ENCODE peak calls at places on chromosome 11, in four cellular contexts. U is uterus, F is right cardiac atrium, Q is cardiac muscle cell. K is an unnamed sample.

GRCh38 chr11:81010631-81011030 is 1569.8 kb upstream of the TENM4 start:
- DNase-seq in U (no peak), Q (no peak), F (no peak), K (no peak)

GRCh38 chr11:118434553-118435232 is 1.6 kb upstream of the KMT2A start:
- DNase-seq in F (peak; percentile 60), Q (peak; percentile 81), U (peak; percentile 33), K (peak; percentile 74)

GRCh38 chr11:34161812-34162506 is 56.5 kb downstream of the NAT10 start:
- DNase-seq in Q (no peak), F (peak; percentile 19), U (no peak), K (no peak)

GRCh38 chr11:6350070-6350469 is 29.8 kb upstream of the CAVIN3 start:
- DNase-seq in Q (no peak), F (no peak), U (no peak), K (no peak)

GRCh38 chr11:115939104-115939503 is 434.9 kb upstream of the CADM1 start:
- DNase-seq in F (no peak), U (no peak), Q (peak; percentile 12), K (no peak)

GRCh38 chr11:3202759-3203158 is 15.9 kb downstream of the MRGPRG start:
- DNase-seq in U (no peak), Q (no peak), F (no peak), K (no peak)

GRCh38 chr11:115930276-115930675 is 426.1 kb upstream of the CADM1 start:
- DNase-seq in Q (peak; percentile 14), F (peak; percentile 62), U (no peak), K (no peak)

GRCh38 chr11:14254533-14255530 is 104.2 kb downstream of the RRAS2 start:
- DNase-seq in U (no peak), Q (no peak), F (no peak), K (no peak)

GRCh38 chr11:59556883-59557205 is 45.5 kb downstream of the OR4D9 start:
- DNase-seq in F (no peak), Q (no peak), U (no peak), K (peak; percentile 40)

DNA sequence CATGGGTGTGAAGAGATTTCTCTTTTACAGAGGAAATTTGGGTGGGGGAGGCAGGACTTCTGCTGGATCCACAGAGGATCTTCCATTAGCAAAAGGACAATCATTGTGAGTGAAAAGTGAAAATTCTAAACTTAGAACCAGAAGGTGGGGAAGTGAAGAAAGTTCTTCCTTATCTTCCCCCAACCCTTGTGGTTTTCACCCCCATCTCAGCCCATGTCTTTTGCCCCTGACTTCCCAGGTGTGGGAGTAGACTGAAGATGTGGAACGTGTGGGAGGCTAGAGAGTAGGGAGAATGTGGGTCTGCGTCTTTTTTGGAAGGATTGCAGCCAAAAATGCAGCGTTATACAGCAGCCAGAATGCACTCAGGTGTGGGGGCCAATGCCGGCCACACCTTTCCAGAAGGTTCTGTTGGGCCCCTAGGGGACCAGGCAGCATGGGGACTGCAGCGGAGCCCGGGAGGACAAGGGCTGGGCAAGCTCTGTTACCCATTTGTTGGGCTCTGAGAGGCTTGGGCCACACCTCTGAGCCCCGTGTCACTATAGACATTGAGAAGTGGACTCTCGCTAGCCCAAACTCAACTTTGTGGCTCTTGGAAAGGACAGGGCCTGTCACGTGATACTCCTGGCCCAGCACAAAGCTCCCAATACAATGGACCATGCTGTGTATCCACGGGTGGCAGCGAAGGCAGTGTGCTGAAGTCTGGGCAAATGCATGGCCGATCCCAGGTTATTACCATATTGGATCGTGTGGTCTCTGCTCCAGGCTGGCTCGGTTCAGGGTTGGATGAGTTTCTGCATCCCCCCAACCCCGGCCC is 32.8 kb upstream of the LINC01488 start:
- DNase-seq in Q (no peak), U (no peak), F (no peak), K (no peak)
- H3K27ac ChIP-seq in Q (no peak overlapping the region), U (peak overlapping the region; percentile 48), F (peak overlapping the region; percentile 22), K (no peak overlapping the region)

GRCh38 chr11:68852628-68853027 is 10.9 kb upstream of the CPT1A start:
- DNase-seq in F (no peak), U (no peak), Q (no peak), K (no peak)
- H3K27me3 ChIP-seq in F (no peaks in the 10 kb centered on the region), U (no peaks in the 10 kb centered on the region), Q (peaks cover 57% of the 10 kb centered on the region), K (peaks cover 6% of the 10 kb centered on the region)

DNA sequence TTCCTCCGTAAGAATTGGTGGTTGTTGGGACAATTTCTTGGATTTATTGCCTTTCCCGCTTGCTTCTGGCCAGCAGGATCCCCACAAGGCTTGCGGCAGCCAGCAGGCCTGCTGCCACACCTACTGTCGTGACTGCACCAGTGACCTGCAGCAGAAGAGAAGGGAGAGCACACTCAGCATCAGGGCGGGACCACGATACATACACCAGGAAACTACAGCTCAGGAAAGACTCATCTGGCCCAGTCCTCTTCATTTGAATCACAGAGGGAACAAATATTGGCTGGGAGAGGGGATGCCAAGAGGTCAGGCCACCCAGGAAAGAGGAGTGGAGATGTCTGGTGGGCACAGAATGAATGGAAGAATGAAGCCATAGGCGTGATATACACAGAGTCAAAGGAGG is 10.3 kb downstream of the PLAAT2 start:
- DNase-seq in U (no peak), F (no peak), Q (no peak), K (peak; percentile 56)
- H3K27ac ChIP-seq in U (no peak overlapping the region), F (no peak overlapping the region), Q (no peak overlapping the region), K (no peak overlapping the region)

DNA sequence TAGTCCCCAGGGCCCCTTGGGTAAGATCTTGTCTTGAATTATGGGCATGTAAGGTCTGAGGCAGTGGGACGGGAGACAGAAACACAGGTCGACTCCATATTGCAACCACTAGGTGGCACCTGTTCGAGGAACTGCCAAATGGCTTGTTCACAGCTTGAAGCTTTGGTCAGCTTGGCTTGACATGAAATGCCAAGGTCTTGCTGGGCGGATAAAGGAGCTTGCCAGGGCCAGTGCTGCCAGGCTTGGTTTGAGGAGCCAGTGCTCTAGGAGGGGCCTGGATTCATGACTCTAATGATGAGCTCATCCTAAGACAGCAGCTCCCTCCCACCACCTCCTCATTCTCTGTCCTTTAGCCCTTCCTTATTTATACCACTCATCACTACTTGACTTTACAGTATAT is 11.9 kb upstream of the NRIP3 start:
- DNase-seq in U (peak; percentile 68), F (peak; percentile 74), Q (peak; percentile 82), K (peak; percentile 82)
- H3K27me3 ChIP-seq in U (no peaks in the 10 kb centered on the region), F (no peaks in the 10 kb centered on the region), Q (no peaks in the 10 kb centered on the region), K (no peaks in the 10 kb centered on the region)

GRCh38 chr11:77644887-77645286 is 7.3 kb upstream of the CLNS1A start:
- DNase-seq in U (no peak), F (no peak), Q (no peak), K (no peak)
- H3K27ac ChIP-seq in U (no peak overlapping the region), F (no peak overlapping the region), Q (no peak overlapping the region), K (no peak overlapping the region)

DNA sequence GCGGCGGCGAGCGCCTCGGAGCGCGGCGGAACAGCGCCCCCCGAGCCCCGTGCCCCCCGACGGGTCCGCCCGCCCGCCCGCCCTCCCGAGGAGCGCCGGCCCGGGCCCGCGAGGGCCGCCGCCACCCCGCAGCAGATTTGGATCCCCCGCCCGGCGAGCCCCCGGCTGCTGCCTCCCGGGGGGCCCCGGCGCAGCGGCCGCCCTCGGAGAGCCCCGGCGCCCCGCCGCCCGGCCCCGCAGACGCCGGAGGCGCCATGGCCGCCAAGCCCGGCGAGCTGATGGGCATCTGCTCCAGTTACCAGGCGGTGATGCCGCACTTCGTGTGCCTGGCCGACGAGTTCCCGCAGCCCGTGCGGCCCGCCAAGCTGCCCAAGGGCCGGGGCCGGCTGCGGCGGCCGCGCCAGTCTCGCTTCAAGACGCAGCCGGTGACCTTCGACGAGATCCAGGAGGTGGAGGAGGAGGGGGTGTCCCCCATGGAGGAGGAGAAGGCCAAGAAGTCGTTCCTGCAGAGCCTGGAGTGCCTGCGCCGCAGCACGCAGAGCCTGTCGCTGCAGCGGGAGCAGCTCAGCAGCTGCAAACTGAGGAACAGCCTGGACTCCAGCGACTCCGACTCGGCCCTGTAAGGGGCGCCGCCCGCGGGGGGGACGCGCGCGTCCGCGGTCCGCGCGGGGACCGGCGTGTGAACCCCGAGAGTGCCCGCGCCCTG is 367 bp downstream of the C11orf96 start:
- DNase-seq in F (peak; percentile 78), Q (peak; percentile 52), U (peak; percentile 63), K (peak; percentile 53)
- H3K27me3 ChIP-seq in F (no peaks in the 10 kb centered on the region), Q (peaks cover 19% of the 10 kb centered on the region), U (no peaks in the 10 kb centered on the region), K (peaks cover 35% of the 10 kb centered on the region)